ENCODE peak calls at places on chromosome 15, in seven cellular contexts. T is HS-27A, D is tibial artery, U is left cardiac atrium, B is Calu3, Q is upper lobe of left lung, G is choroid plexus epithelial cell. M is an unnamed sample.

GRCh38 chr15:78928616-78929093 is 16.2 kb downstream of the CTSH start:
- DNase-seq in Q (peak), U (no peak), G (no peak), T (no peak), B (no peak), D (no peak), M (no peak)

GRCh38 chr15:82531496-82532382 is 8.5 kb downstream of the RPS17 start:
- DNase-seq in B (no peak), Q (peak), T (no peak), U (no peak), D (no peak), G (no peak), M (no peak)

GRCh38 chr15:80974914-80975313 is 14.7 kb downstream of the MESD start:
- DNase-seq in T (no peak), U (no peak), G (no peak), D (no peak), B (no peak), Q (no peak), M (no peak)

GRCh38 chr15:90942354-90943120 is 7.5 kb downstream of the UNC45A start:
- DNase-seq in G (no peak), D (no peak), B (no peak), U (peak), T (no peak), Q (no peak), M (no peak)

GRCh38 chr15:28934645-28935044 is 48.9 kb downstream of the APBA2 start:
- DNase-seq in B (no peak), Q (no peak), D (peak), U (no peak), T (no peak), G (no peak), M (no peak)

GRCh38 chr15:34318277-34319079 is 19.1 kb downstream of the SLC12A6 start:
- DNase-seq in U (peak), D (peak), T (no peak), G (peak), Q (no peak), B (peak), M (peak)

GRCh38 chr15:97940993-97941392 is 19.5 kb upstream of the ARRDC4 start:
- DNase-seq in B (no peak), Q (no peak), D (no peak), G (no peak), U (no peak), T (no peak), M (no peak)

GRCh38 chr15:99009741-99010370 is 2.3 kb upstream of the PGPEP1L start:
- DNase-seq in G (peak), D (no peak), T (no peak), B (no peak), U (no peak), Q (no peak), M (no peak)

GRCh38 chr15:63502137-63502801 is 2.1 kb upstream of the USP3 start:
- DNase-seq in U (peak), T (no peak), G (peak), Q (no peak), D (no peak), B (peak), M (no peak)

GRCh38 chr15:59349715-59350420 is 22.8 kb downstream of the MYO1E start:
- DNase-seq in Q (no peak), T (no peak), G (peak), B (peak), D (no peak), U (peak), M (peak)

GRCh38 chr15:60370105-60370803 is 27.5 kb downstream of the ANXA2 start:
- DNase-seq in D (no peak), T (no peak), U (no peak), G (peak), B (peak), Q (no peak), M (peak)

GRCh38 chr15:51658664-51659063 is 22.6 kb upstream of the SCG3 start:
- DNase-seq in T (no peak), Q (no peak), D (no peak), B (no peak), G (no peak), U (no peak), M (no peak)

GRCh38 chr15:78640840-78641733 is at the start of gene CHRNB4:
- DNase-seq in T (no peak), Q (peak), U (no peak), B (peak), D (no peak), G (peak), M (peak)

GRCh38 chr15:74196175-74196574 is 6.4 kb downstream of the STRA6 start:
- DNase-seq in T (peak), B (peak), G (peak), D (no peak), Q (no peak), U (peak), M (peak)

GRCh38 chr15:59443341-59444081 is 5.5 kb downstream of the FAM81A start:
- DNase-seq in G (no peak), T (no peak), B (no peak), U (no peak), D (no peak), Q (no peak), M (no peak)